ENCODE peak calls at places on chromosomes 4 and X, in six cellular contexts. M is GM12891, Q is HepG2, L is H1, H is K562, X is GM12878. S is an unnamed sample.

GRCh38 chr4:111883557-111883999 is 261.7 kb upstream of the FAM241A start:
- DNase-seq in X (no peak), H (no peak), Q (no peak), L (no peak), M (no peak), S (no peak)

GRCh38 chr4:157978680-157979361 is 194.0 kb downstream of the GASK1B start:
- DNase-seq in M (peak), Q (peak), L (peak), H (peak), X (no peak), S (no peak)

GRCh38 chr4:53453385-53453784 is 75.9 kb downstream of the FIP1L1 start:
- DNase-seq in H (no peak), Q (no peak), M (no peak), X (no peak), L (no peak), S (no peak)

GRCh38 chrX:42992199-42992943 is 214.4 kb upstream of the PPP1R2C start:
- DNase-seq in Q (no peak), H (no peak), X (no peak), L (no peak), M (no peak), S (no peak)

GRCh38 chr4:93313207-93313606 is 515.3 kb upstream of the ATOH1 start:
- DNase-seq in X (no peak), M (no peak), Q (no peak), H (no peak), L (no peak), S (no peak)

GRCh38 chr4:18022572-18023039 is 1.1 kb upstream of the LCORL start:
- DNase-seq in Q (no peak), M (no peak), X (no peak), H (no peak), L (no peak), S (no peak)

GRCh38 chr4:20254517-20255250 is 3.0 kb downstream of the SLIT2 start:
- DNase-seq in H (no peak), M (peak), Q (no peak), L (no peak), X (no peak), S (peak)

GRCh38 chr4:176999943-177000543 is 207.3 kb upstream of the VEGFC start:
- DNase-seq in X (no peak), Q (no peak), M (no peak), L (no peak), H (no peak), S (no peak)

GRCh38 chr4:112370466-112370865 is 73.3 kb downstream of the ALPK1 start:
- DNase-seq in L (no peak), X (no peak), H (no peak), Q (no peak), M (no peak), S (no peak)

GRCh38 chr4:81786063-81786763 is 314.5 kb upstream of the RASGEF1B start:
- DNase-seq in H (peak), X (no peak), L (no peak), M (no peak), Q (no peak), S (no peak)

GRCh38 chr4:2858451-2859217 is 15.0 kb downstream of the ADD1 start:
- DNase-seq in L (no peak), X (no peak), M (no peak), Q (peak), H (peak), S (no peak)

GRCh38 chr4:15100994-15101695 is 98.9 kb downstream of the CPEB2 start:
- DNase-seq in H (no peak), Q (no peak), L (no peak), M (no peak), X (no peak), S (no peak)

GRCh38 chr4:15037923-15038541 is 35.8 kb downstream of the CPEB2 start:
- DNase-seq in M (no peak), L (no peak), Q (no peak), X (no peak), H (no peak), S (no peak)

GRCh38 chrX:32673193-32673592 is 538.2 kb downstream of the DMD start:
- DNase-seq in X (no peak), M (no peak), H (no peak), L (no peak), Q (peak), S (no peak)

GRCh38 chr4:37603070-37603468 is 83.1 kb downstream of the RELL1 start:
- DNase-seq in X (peak), L (peak), Q (peak), H (peak), M (peak), S (peak)
- TF ChIP-seq POLR2A in X (no peak), L (no peak), Q (no peak), H (no peak), M (no peak), S (no peak)

GRCh38 chrX:154371771-154372300 is 2.6 kb downstream of the FLNA start:
- DNase-seq in H (no peak), X (no peak), Q (no peak), L (no peak), M (no peak), S (no peak)
- TF ChIP-seq TAF1 in H (no peak), X (no peak), Q (no peak), L (no peak), M (no peak), S (no peak)

DNA sequence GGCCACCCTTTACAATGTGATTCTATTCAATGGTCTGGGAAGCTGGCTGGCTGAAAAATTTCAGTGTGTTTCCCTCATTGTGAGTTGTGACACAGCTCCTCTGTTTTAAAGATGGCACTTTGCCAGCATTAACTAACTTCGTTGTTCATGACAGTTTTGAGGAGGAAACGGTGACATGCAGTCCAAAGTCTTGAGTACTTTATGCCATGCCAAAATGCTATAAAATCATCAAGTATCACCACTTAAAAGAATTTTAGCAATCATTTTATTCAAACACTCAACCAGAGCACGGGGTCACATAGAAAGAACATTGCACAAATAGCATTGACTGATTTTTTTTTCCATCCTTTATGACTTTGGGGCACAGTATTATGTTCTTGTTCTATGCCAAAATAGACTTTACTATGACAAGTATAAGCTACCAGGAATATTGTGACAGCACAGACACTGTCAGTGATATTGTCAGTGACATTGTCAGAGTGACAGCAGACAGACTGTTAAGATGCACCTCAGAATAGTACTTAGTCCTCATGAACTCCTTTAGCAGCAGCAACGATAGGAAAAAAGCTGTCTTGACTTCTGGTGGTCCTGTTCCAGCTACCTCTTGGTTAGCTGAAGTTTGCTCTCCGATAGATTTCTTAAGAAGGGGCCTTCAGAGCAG is 46.7 kb downstream of the CXCL13 start:
- DNase-seq in Q (no peak), L (no peak), H (no peak), M (no peak), X (no peak), S (no peak)
- TF ChIP-seq POLR2AphosphoS5 in Q (no peak), L (no peak), H (no peak), M (no peak), X (no peak), S (no peak)

GRCh38 chr4:140706665-140707064 is 49.5 kb downstream of the TBC1D9 start:
- DNase-seq in X (no peak), L (no peak), H (no peak), M (no peak), Q (no peak), S (no peak)

GRCh38 chr4:140704964-140705363 is 51.2 kb downstream of the TBC1D9 start:
- DNase-seq in X (no peak), M (no peak), L (no peak), H (no peak), Q (no peak), S (no peak)

GRCh38 chr4:140704392-140704955 is 51.7 kb downstream of the TBC1D9 start:
- DNase-seq in X (no peak), M (no peak), H (no peak), L (no peak), Q (no peak), S (no peak)

GRCh38 chr4:140706276-140706625 is 49.9 kb downstream of the TBC1D9 start:
- DNase-seq in X (no peak), Q (no peak), L (no peak), H (no peak), M (no peak), S (no peak)

DNA sequence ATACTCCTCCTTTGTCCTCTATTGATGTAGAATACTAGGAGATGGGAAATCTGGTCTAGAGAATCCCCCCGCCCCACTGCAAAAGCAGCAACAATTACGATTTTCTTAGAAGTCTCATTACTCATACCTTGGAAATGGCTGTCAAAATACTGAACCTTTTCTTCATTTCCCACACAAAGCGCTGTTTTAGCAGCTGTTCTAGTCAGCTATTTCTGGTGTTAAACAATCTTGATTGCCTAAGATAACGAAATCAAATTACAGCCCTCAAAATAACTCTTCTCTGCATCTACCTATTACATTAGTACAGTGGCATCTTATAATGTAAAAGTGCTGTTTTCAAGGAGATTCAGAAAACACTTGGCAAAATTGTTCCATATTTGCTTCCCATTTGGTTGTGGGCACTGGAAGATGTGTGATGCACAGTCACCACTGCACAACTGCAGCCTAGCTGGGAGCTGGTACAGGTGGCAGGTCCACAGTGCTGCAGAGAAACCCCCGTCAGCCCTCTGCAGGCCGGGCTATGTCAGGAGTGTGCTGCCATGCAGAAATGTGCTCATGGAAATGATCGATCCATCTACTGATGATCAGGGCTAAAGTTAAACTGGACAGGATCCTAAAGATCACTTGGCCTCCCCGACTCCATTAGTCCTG is 50.4 kb downstream of the TBC1D9 start:
- DNase-seq in Q (no peak), H (no peak), L (no peak), X (no peak), M (no peak), S (no peak)
- TF ChIP-seq POLR2A in Q (no peak), H (no peak), L (no peak), X (no peak), M (no peak), S (no peak)

S was measured in GM12892.